ENCODE peak calls at places on chromosomes 12 and 14, in seven cellular contexts. H, A, D, K, N, F and G are unnamed samples. For H3K27me3, the result is how much of the 10 kb centered on the place peaks cover.

GRCh38 chr14:63663428-63664142 is 21.9 kb upstream of the WDR89 start:
- DNase-seq in H (no peak), A (peak), D (no peak), K (no peak), N (no peak), F (no peak), G (no peak)

GRCh38 chr12:111758120-111758561 is 8.6 kb upstream of the ALDH2 start:
- DNase-seq in H (no peak), A (no peak), D (no peak), K (no peak), N (no peak), F (peak), G (no peak)

GRCh38 chr12:94954029-94954685 is 49.3 kb downstream of the NDUFA12 start:
- DNase-seq in H (peak), A (peak), D (peak), K (no peak), N (peak), F (no peak), G (no peak)

GRCh38 chr12:78446555-78446954 is 418.0 kb upstream of the SYT1 start:
- DNase-seq in H (no peak), A (no peak), D (no peak), K (no peak), N (no peak), F (no peak), G (no peak)

GRCh38 chr12:65334534-65334933 is 56.1 kb downstream of the MSRB3 start:
- DNase-seq in H (no peak), A (peak), D (no peak), K (no peak), N (no peak), F (no peak), G (no peak)

GRCh38 chr12:55698965-55699364 is 8.7 kb downstream of the ITGA7 start:
- DNase-seq in H (no peak), A (no peak), D (no peak), K (no peak), N (no peak), F (no peak), G (no peak)

GRCh38 chr14:101456246-101457159 is 104.8 kb upstream of the DIO3 start:
- DNase-seq in H (no peak), A (no peak), D (no peak), K (no peak), N (no peak), F (no peak), G (no peak)

GRCh38 chr14:37623552-37623951 is 28.1 kb downstream of the TTC6 start:
- DNase-seq in H (no peak), A (peak), D (no peak), K (no peak), N (peak), F (no peak), G (no peak)

DNA sequence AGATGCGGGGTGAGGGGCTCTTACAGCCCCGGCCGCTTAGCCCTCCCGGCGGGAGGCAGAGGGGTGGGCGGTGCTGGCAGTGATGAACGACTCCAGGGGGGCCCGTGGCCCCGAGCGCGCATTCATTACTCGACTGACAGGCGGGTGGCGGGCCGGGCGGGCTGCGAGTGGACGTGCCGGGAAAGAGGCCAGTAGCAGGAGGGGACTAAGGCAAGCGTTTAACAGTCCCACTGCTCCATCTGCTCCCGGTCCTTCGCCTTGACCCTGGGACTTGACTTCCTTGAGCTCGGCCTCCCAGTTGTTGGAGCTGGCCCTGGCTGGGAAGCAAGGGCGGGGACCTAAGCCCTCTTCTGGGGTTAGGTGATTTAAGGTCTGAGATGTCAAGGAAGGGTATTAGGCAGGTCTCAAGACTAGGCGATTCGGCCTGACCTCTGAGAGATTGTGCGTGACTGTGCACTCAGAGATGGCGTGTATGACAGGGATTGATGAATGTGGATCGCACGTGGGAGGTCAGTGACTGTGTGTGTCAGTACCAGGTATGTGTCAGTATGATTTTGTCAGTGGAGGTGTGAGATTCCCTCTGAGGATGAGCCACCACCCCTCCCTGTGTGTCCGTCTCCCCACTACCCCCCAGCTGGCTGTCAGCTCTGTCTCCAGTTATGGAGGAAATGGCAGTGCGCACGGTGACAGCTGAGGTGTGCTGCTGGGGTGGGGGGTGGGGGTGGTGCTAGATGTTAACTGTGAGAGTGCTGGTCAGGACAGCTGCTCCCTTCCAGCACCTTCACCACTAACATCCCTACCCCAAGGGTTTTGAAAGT is 3.6 kb upstream of the DNAJC22 start:
- DNase-seq in H (peak), A (peak), D (no peak), K (no peak), N (no peak), F (peak), G (no peak)
- H3K27me3 ChIP-seq in H (under half), A (half or more), D (under half), K (under half), N (under half), F (half or more), G (under half)

GRCh38 chr12:41545761-41546160 is 357.6 kb downstream of the PDZRN4 start:
- DNase-seq in H (no peak), A (no peak), D (no peak), K (no peak), N (no peak), F (no peak), G (no peak)

GRCh38 chr12:41552507-41553047 is 364.5 kb downstream of the PDZRN4 start:
- DNase-seq in H (no peak), A (no peak), D (no peak), K (no peak), N (no peak), F (no peak), G (no peak)

DNA sequence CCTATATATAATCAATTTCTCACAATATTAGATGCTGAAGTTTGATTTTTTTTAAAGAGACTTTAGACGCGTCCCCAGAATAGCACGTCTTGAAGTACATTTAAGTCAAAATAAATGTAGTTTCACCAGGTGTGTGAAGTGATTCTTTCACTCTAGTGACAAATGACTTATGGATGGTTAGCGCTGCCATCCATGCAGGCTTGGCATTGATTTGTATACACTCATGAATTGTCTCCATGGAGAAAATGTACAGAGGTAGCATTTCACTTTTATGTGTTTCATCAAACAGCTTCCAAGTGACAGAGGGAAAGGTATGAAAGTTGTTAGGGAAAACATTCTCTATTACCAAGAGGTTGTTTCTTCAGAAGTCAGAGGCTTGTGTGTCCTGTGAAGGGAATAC is 360.8 kb downstream of the PDZRN4 start:
- DNase-seq in H (no peak), A (no peak), D (no peak), K (no peak), N (no peak), F (no peak), G (no peak)
- H3K27ac ChIP-seq in H (no peak), A (no peak), D (no peak), K (no peak), N (no peak), F (no peak), G (no peak)

DNA sequence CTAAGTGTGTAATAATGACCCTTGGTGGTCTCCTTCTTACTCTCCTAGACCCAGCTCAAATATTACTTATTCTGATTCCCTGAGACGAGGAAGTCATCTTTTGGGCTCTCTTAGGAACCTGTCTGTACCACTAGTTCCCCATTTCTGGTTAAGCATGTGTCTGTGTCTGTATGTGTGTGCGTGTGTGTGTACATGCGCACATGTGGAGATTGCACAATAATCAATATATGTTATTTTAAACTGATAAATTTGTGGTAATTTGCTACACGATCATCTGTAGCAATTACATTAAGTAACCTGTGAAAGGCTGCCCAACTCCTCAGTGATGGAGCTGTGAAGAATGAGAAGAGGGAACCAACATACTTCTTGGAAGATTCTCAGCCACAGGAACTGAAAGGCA is 132.2 kb downstream of the ASCL4 start:
- DNase-seq in H (no peak), A (no peak), D (no peak), K (no peak), N (no peak), F (no peak), G (no peak)
- H3K27me3 ChIP-seq in H (under half), A (under half), D (under half), K (under half), N (under half), F (half or more), G (under half)

GRCh38 chr14:98935921-98936320 is 336.1 kb downstream of the BCL11B start:
- DNase-seq in H (no peak), A (no peak), D (no peak), K (no peak), N (no peak), F (no peak), G (no peak)
- H3K27ac ChIP-seq in H (no peak), A (no peak), D (no peak), K (no peak), N (no peak), F (no peak), G (no peak)

GRCh38 chr12:54003625-54004024 is 3.7 kb downstream of the HOXC9 start:
- DNase-seq in H (no peak), A (no peak), D (no peak), K (no peak), N (no peak), F (no peak), G (no peak)
- H3K27me3 ChIP-seq in H (under half), A (under half), D (under half), K (half or more), N (half or more), F (half or more), G (half or more)

GRCh38 chr12:88955541-88955940 is 375.3 kb upstream of the KITLG start:
- DNase-seq in H (no peak), A (no peak), D (peak), K (no peak), N (no peak), F (no peak), G (no peak)

GRCh38 chr12:88958153-88958552 is 377.9 kb upstream of the KITLG start:
- DNase-seq in H (no peak), A (no peak), D (no peak), K (no peak), N (no peak), F (no peak), G (no peak)

GRCh38 chr12:88957358-88957757 is 377.1 kb upstream of the KITLG start:
- DNase-seq in H (no peak), A (peak), D (no peak), K (no peak), N (no peak), F (no peak), G (no peak)

GRCh38 chr12:88958961-88959360 is 378.7 kb upstream of the KITLG start:
- DNase-seq in H (no peak), A (no peak), D (no peak), K (no peak), N (no peak), F (no peak), G (no peak)

GRCh38 chr12:88960213-88960878 is 380.1 kb upstream of the KITLG start:
- DNase-seq in H (no peak), A (peak), D (no peak), K (no peak), N (no peak), F (no peak), G (no peak)
- H3K27ac ChIP-seq in H (no peak), A (no peak), D (no peak), K (no peak), N (no peak), F (no peak), G (no peak)

DNA sequence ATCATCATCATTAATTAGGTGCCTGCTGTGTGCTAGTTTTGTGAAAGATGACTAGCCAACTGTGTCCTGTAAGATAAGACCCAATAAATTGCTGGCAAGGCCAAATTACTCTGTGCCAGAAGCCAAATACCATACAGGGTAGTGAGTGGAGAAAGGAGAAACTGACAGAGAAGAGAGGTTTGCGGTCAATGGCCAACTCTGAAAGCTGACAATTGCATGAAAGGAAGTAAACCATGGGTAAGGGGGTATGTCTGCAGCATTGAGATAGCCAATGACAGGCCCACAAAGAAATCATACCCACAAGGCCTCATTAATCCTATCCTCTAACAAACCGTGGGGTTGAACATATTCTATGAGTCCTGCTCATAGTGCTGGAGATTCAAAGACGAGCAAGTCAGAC is 236.6 kb upstream of the CCDC196 start:
- DNase-seq in H (no peak), A (no peak), D (no peak), K (no peak), N (no peak), F (no peak), G (no peak)
- H3K27me3 ChIP-seq in H (under half), A (under half), D (under half), K (under half), N (under half), F (under half), G (under half)

GRCh38 chr12:3225796-3226180 is 148.6 kb downstream of the TSPAN9 start:
- DNase-seq in H (no peak), A (no peak), D (no peak), K (no peak), N (peak), F (no peak), G (no peak)
- H3K27ac ChIP-seq in H (no peak), A (no peak), D (no peak), K (no peak), N (peak), F (no peak), G (no peak)

GRCh38 chr12:109552971-109553370 is 20.3 kb downstream of the MMAB start:
- DNase-seq in H (no peak), A (no peak), D (no peak), K (no peak), N (no peak), F (no peak), G (no peak)
- H3K27me3 ChIP-seq in H (under half), A (under half), D (under half), K (under half), N (under half), F (half or more), G (under half)

GRCh38 chr12:115504241-115504941 is 773.1 kb downstream of the MED13L start:
- DNase-seq in H (no peak), A (no peak), D (no peak), K (no peak), N (no peak), F (no peak), G (no peak)
- H3K27ac ChIP-seq in H (no peak), A (no peak), D (no peak), K (no peak), N (no peak), F (no peak), G (no peak)